ENCODE peak calls at places on chromosomes 6 and 20, in five cellular contexts. One of them, this sample, is unnamed.

GRCh38 chr6:44494011-44494501 is 106.5 kb downstream of the CDC5L start:
- DNase-seq in head of caudate nucleus: no peak
- DNase-seq in mesendoderm: peak; percentile 32
- DNase-seq in NCI-H345: no peak
- DNase-seq in NCI-H774: no peak
- DNase-seq in this sample: no peak

GRCh38 chr6:38688579-38689087 is 14.3 kb downstream of the GLO1 start:
- DNase-seq in head of caudate nucleus: no peak
- DNase-seq in mesendoderm: peak; percentile 44
- DNase-seq in NCI-H345: peak; percentile 9
- DNase-seq in NCI-H774: no peak
- DNase-seq in this sample: no peak

GRCh38 chr6:30885999-30886896 is 1.9 kb downstream of the DDR1 start:
- DNase-seq in head of caudate nucleus: peak; percentile 95
- DNase-seq in mesendoderm: peak; percentile 94
- DNase-seq in NCI-H345: peak; percentile 81
- DNase-seq in NCI-H774: peak; percentile 0
- DNase-seq in this sample: peak; percentile 93

GRCh38 chr20:41617059-41617921 is 887 bp downstream of the CHD6 start:
- DNase-seq in head of caudate nucleus: peak; percentile 65
- DNase-seq in mesendoderm: peak; percentile 45
- DNase-seq in NCI-H345: peak; percentile 42
- DNase-seq in NCI-H774: peak; percentile 22
- DNase-seq in this sample: peak; percentile 59

GRCh38 chr6:149026530-149026942 is 279.7 kb downstream of the UST start:
- DNase-seq in head of caudate nucleus: no peak
- DNase-seq in mesendoderm: peak; percentile 79
- DNase-seq in NCI-H345: peak; percentile 62
- DNase-seq in NCI-H774: peak; percentile 55
- DNase-seq in this sample: peak; percentile 71

GRCh38 chr6:33632603-33633039 is 11.5 kb downstream of the ITPR3 start:
- DNase-seq in head of caudate nucleus: peak; percentile 56
- DNase-seq in mesendoderm: peak; percentile 94
- DNase-seq in NCI-H345: peak; percentile 48
- DNase-seq in NCI-H774: no peak
- DNase-seq in this sample: peak; percentile 71

GRCh38 chr6:79250107-79250514 is 15.6 kb upstream of the HMGN3 start:
- DNase-seq in head of caudate nucleus: no peak
- DNase-seq in mesendoderm: peak; percentile 31
- DNase-seq in NCI-H345: no peak
- DNase-seq in NCI-H774: no peak
- DNase-seq in this sample: peak; percentile 4

GRCh38 chr20:52972965-52973819 is 1.0 kb downstream of the TSHZ2 start:
- DNase-seq in head of caudate nucleus: no peak
- DNase-seq in mesendoderm: peak; percentile 37
- DNase-seq in NCI-H345: peak; percentile 22
- DNase-seq in NCI-H774: no peak
- DNase-seq in this sample: no peak

GRCh38 chr6:133805876-133806275 is 83.0 kb upstream of the TCF21 start:
- DNase-seq in head of caudate nucleus: no peak
- DNase-seq in mesendoderm: no peak
- DNase-seq in NCI-H345: no peak
- DNase-seq in NCI-H774: no peak
- DNase-seq in this sample: no peak

GRCh38 chr6:55130806-55131324 is 43.5 kb upstream of the HCRTR2 start:
- DNase-seq in head of caudate nucleus: no peak
- DNase-seq in mesendoderm: no peak
- DNase-seq in NCI-H345: no peak
- DNase-seq in NCI-H774: no peak
- DNase-seq in this sample: no peak

GRCh38 chr6:89385156-89385667 is 26.9 kb downstream of the RRAGD start:
- DNase-seq in head of caudate nucleus: peak; percentile 59
- DNase-seq in mesendoderm: peak; percentile 47
- DNase-seq in NCI-H345: no peak
- DNase-seq in NCI-H774: peak; percentile 72
- DNase-seq in this sample: peak; percentile 73

GRCh38 chr6:30334077-30334476 is 7.3 kb downstream of the TRIM39 start:
- DNase-seq in head of caudate nucleus: no peak
- DNase-seq in mesendoderm: no peak
- DNase-seq in NCI-H345: no peak
- DNase-seq in NCI-H774: no peak
- DNase-seq in this sample: no peak

GRCh38 chr6:90202156-90202555 is 94.5 kb downstream of the BACH2 start:
- DNase-seq in head of caudate nucleus: no peak
- DNase-seq in mesendoderm: no peak
- DNase-seq in NCI-H345: peak; percentile 4
- DNase-seq in NCI-H774: no peak
- DNase-seq in this sample: no peak

GRCh38 chr6:45265246-45265645 is 62.9 kb upstream of the RUNX2 start:
- DNase-seq in head of caudate nucleus: no peak
- DNase-seq in mesendoderm: no peak
- DNase-seq in NCI-H345: no peak
- DNase-seq in NCI-H774: no peak
- DNase-seq in this sample: no peak

GRCh38 chr6:10154251-10154650 is 260.6 kb downstream of the TFAP2A start:
- DNase-seq in head of caudate nucleus: no peak
- DNase-seq in mesendoderm: no peak
- DNase-seq in NCI-H345: no peak
- DNase-seq in NCI-H774: no peak
- DNase-seq in this sample: no peak

GRCh38 chr20:62917720-62918119 is 8.6 kb downstream of the DIDO1 start:
- DNase-seq in head of caudate nucleus: no peak
- DNase-seq in mesendoderm: no peak
- DNase-seq in NCI-H345: no peak
- DNase-seq in NCI-H774: no peak
- DNase-seq in this sample: no peak

GRCh38 chr6:147675281-147675680 is 166.8 kb downstream of the SAMD5 start:
- DNase-seq in head of caudate nucleus: no peak
- DNase-seq in mesendoderm: no peak
- DNase-seq in NCI-H345: no peak
- DNase-seq in NCI-H774: no peak
- DNase-seq in this sample: no peak

GRCh38 chr6:16129623-16130243 is 847 bp downstream of the MYLIP start:
- DNase-seq in head of caudate nucleus: peak; percentile 56
- DNase-seq in mesendoderm: peak; percentile 51
- DNase-seq in NCI-H345: peak; percentile 13
- DNase-seq in NCI-H774: no peak
- DNase-seq in this sample: peak; percentile 47

GRCh38 chr6:43499028-43499815 is 10.9 kb downstream of the LRRC73 start:
- DNase-seq in head of caudate nucleus: peak; percentile 29
- DNase-seq in mesendoderm: no peak
- DNase-seq in NCI-H345: no peak
- DNase-seq in NCI-H774: no peak
- DNase-seq in this sample: no peak

GRCh38 chr6:133297657-133298056 is 56.5 kb downstream of the EYA4 start:
- DNase-seq in head of caudate nucleus: no peak
- DNase-seq in mesendoderm: no peak
- DNase-seq in NCI-H345: no peak
- DNase-seq in NCI-H774: no peak
- DNase-seq in this sample: no peak

GRCh38 chr6:154350293-154350692 is 6.3 kb downstream of the IPCEF1 start:
- DNase-seq in head of caudate nucleus: no peak
- DNase-seq in mesendoderm: no peak
- DNase-seq in NCI-H345: no peak
- DNase-seq in NCI-H774: no peak
- DNase-seq in this sample: no peak

GRCh38 chr6:145963216-145964068 is 716 bp downstream of the SHPRH start:
- DNase-seq in head of caudate nucleus: peak; percentile 79
- DNase-seq in mesendoderm: peak; percentile 80
- DNase-seq in NCI-H345: peak; percentile 28
- DNase-seq in NCI-H774: no peak
- DNase-seq in this sample: peak; percentile 57

GRCh38 chr6:32114853-32115252 is 5.7 kb upstream of the TNXB start:
- DNase-seq in head of caudate nucleus: no peak
- DNase-seq in mesendoderm: no peak
- DNase-seq in NCI-H345: no peak
- DNase-seq in NCI-H774: no peak
- DNase-seq in this sample: no peak

GRCh38 chr6:162533009-162533400 is 194.6 kb downstream of the PRKN start:
- DNase-seq in head of caudate nucleus: no peak
- DNase-seq in mesendoderm: no peak
- DNase-seq in NCI-H345: no peak
- DNase-seq in NCI-H774: no peak
- DNase-seq in this sample: no peak

GRCh38 chr6:118514689-118515088 is 33.4 kb upstream of the PLN start:
- DNase-seq in head of caudate nucleus: no peak
- DNase-seq in mesendoderm: no peak
- DNase-seq in NCI-H345: no peak
- DNase-seq in NCI-H774: no peak
- DNase-seq in this sample: no peak

GRCh38 chr6:8499540-8499939 is 64.2 kb upstream of the SLC35B3 start:
- DNase-seq in head of caudate nucleus: no peak
- DNase-seq in mesendoderm: peak; percentile 22
- DNase-seq in NCI-H345: no peak
- DNase-seq in NCI-H774: no peak
- DNase-seq in this sample: peak; percentile 64

GRCh38 chr6:127154509-127154908 is 36.0 kb downstream of the RSPO3 start:
- DNase-seq in head of caudate nucleus: no peak
- DNase-seq in mesendoderm: no peak
- DNase-seq in NCI-H345: no peak
- DNase-seq in NCI-H774: no peak
- DNase-seq in this sample: no peak

GRCh38 chr6:131877999-131878789 is 70.4 kb downstream of the ENPP1 start:
- DNase-seq in head of caudate nucleus: no peak
- DNase-seq in mesendoderm: peak; percentile 40
- DNase-seq in NCI-H345: no peak
- DNase-seq in NCI-H774: no peak
- DNase-seq in this sample: no peak

GRCh38 chr6:138714493-138714892 is 59.1 kb upstream of the CCDC28A start:
- DNase-seq in head of caudate nucleus: no peak
- DNase-seq in mesendoderm: no peak
- DNase-seq in NCI-H345: no peak
- DNase-seq in NCI-H774: no peak
- DNase-seq in this sample: no peak

GRCh38 chr20:9532069-9532809 is 17.8 kb downstream of the LAMP5 start:
- DNase-seq in head of caudate nucleus: no peak
- DNase-seq in mesendoderm: peak; percentile 25
- DNase-seq in NCI-H345: peak; percentile 83
- DNase-seq in NCI-H774: no peak
- DNase-seq in this sample: no peak

GRCh38 chr6:27795697-27796494 is 116.3 kb downstream of the OR2B2 start:
- DNase-seq in head of caudate nucleus: peak; percentile 76
- DNase-seq in mesendoderm: peak; percentile 95
- DNase-seq in NCI-H345: peak; percentile 88
- DNase-seq in NCI-H774: peak; percentile 85
- DNase-seq in this sample: peak; percentile 93

GRCh38 chr6:111477481-111477938 is 5.5 kb downstream of the REV3L start:
- DNase-seq in head of caudate nucleus: no peak
- DNase-seq in mesendoderm: peak; percentile 91
- DNase-seq in NCI-H345: no peak
- DNase-seq in NCI-H774: no peak
- DNase-seq in this sample: peak; percentile 47

GRCh38 chr20:15862178-15862577 is 711.1 kb downstream of the KIF16B start:
- DNase-seq in head of caudate nucleus: no peak
- DNase-seq in mesendoderm: no peak
- DNase-seq in NCI-H345: peak; percentile 95
- DNase-seq in NCI-H774: peak; percentile 63
- DNase-seq in this sample: no peak

GRCh38 chr6:165245287-165245686 is 64.1 kb downstream of the C6orf118 start:
- DNase-seq in head of caudate nucleus: peak; percentile 76
- DNase-seq in mesendoderm: peak; percentile 16
- DNase-seq in NCI-H345: no peak
- DNase-seq in NCI-H774: no peak
- DNase-seq in this sample: peak; percentile 12